ENCODE peak calls at places on chromosomes 6 and 20, in ten cellular contexts. E, T, R, N, L, Q, C, O, G and J are unnamed samples. For H3K9me3, the result is how much of the 10 kb centered on the place peaks cover.

GRCh38 chr20:33664762-33665144 is 2.0 kb upstream of the ACTL10 start:
- DNase-seq in O (no peak), N (no peak), Q (peak), L (no peak), G (no peak), E (no peak), T (peak), C (no peak), R (no peak), J (no peak)

GRCh38 chr20:21289651-21290050 is 13.5 kb upstream of the XRN2 start:
- DNase-seq in N (no peak), Q (no peak), T (peak), R (no peak), E (no peak), L (no peak), G (peak), O (no peak), C (no peak), J (no peak)

GRCh38 chr6:30600576-30600975 is 16.5 kb downstream of the PPP1R10 start:
- DNase-seq in G (no peak), R (peak), L (no peak), O (no peak), E (peak), Q (no peak), N (no peak), C (peak), T (no peak), J (no peak)

GRCh38 chr20:10761786-10762185 is 88.0 kb upstream of the JAG1 start:
- DNase-seq in E (no peak), N (no peak), O (no peak), C (no peak), G (peak), L (no peak), T (no peak), R (no peak), Q (no peak), J (no peak)

GRCh38 chr6:44267252-44267651 is 1.9 kb upstream of the NFKBIE start:
- DNase-seq in O (no peak), N (no peak), R (no peak), T (peak), L (no peak), Q (no peak), G (no peak), C (no peak), E (no peak), J (no peak)

GRCh38 chr6:26033942-26034354 is 53.3 kb upstream of the HFE start:
- DNase-seq in T (no peak), Q (no peak), N (no peak), L (no peak), E (no peak), C (no peak), G (no peak), O (no peak), R (no peak), J (no peak)

GRCh38 chr6:37791156-37791919 is 28.2 kb upstream of the ZFAND3 start:
- DNase-seq in L (peak), C (peak), T (peak), N (peak), G (peak), Q (peak), O (peak), R (peak), E (peak), J (peak)

GRCh38 chr6:56655996-56656395 is 13.3 kb upstream of the DST start:
- DNase-seq in L (no peak), G (no peak), C (no peak), T (no peak), O (no peak), Q (no peak), R (no peak), E (no peak), N (no peak), J (no peak)

GRCh38 chr20:53914091-53914860 is 156.1 kb downstream of the BCAS1 start:
- DNase-seq in O (no peak), Q (no peak), L (no peak), R (no peak), C (no peak), E (no peak), N (no peak), T (peak), G (peak), J (no peak)

GRCh38 chr6:169292340-169293124 is 38.9 kb upstream of the THBS2 start:
- DNase-seq in R (peak), C (no peak), L (peak), N (no peak), O (no peak), T (peak), E (no peak), G (peak), Q (no peak), J (no peak)

GRCh38 chr20:31587545-31588389 is 17.3 kb upstream of the ID1 start:
- DNase-seq in E (peak), L (no peak), O (no peak), C (peak), G (no peak), N (no peak), Q (no peak), R (no peak), T (peak), J (peak)
- H3K27ac ChIP-seq in E (peak), L (peak), O (no peak), C (peak), G (no peak), N (no peak), Q (no peak), R (peak), T (peak), J (peak)

DNA sequence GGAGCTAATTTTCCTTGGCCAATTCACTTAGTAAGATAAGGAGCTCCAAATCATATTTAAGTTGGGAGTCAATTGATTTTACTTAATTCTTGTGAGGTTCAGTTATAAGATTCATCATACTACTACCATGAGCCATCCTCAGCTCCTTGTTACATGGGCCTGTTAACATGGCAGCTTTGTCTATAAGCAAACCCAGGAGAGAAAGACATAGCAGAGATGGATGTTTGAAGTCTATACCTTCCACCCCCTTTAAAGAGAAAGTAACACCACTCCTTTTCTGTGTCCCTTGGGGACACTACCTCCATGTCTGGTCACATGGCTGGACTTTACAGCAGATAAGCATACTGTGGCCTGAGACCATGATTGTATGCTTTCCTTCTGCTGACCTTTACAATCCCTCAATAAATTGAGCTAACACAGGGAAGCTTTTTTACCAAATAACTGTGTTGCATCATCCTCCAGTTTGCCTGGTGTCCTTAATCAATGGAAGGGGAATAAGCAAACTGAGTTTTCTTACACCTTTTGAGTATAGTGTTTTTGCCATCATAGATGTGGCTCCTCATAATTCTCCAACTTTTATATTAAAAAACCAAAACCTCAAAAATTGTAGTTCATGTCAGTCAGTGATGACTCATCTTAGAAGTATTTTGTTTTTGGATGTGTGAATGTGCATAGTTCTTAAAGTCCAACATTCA is 9.8 kb upstream of the ZNFX1 start:
- DNase-seq in T (peak), E (no peak), R (no peak), O (no peak), G (peak), C (no peak), L (no peak), N (no peak), Q (no peak), J (no peak)
- H3K9me3 ChIP-seq in T (under half), E (under half), R (under half), O (under half), G (under half), C (under half), L (under half), N (under half), Q (under half), J (under half)

GRCh38 chr6:129235167-129236072 is 352.5 kb downstream of the LAMA2 start:
- DNase-seq in G (no peak), L (no peak), N (no peak), R (no peak), T (peak), E (no peak), C (no peak), Q (no peak), O (no peak), J (no peak)
- H3K27ac ChIP-seq in G (no peak), L (no peak), N (no peak), R (no peak), T (no peak), E (no peak), C (no peak), Q (no peak), O (no peak), J (no peak)

GRCh38 chr6:11423072-11423471 is 114.5 kb upstream of the TMEM170B start:
- DNase-seq in L (no peak), C (no peak), R (no peak), T (peak), G (peak), E (no peak), O (no peak), Q (no peak), N (no peak), J (no peak)
- H3K9me3 ChIP-seq in L (under half), C (under half), R (under half), T (under half), G (under half), E (under half), O (under half), Q (under half), N (under half), J (under half)

GRCh38 chr6:111709201-111709600 is 103.5 kb upstream of the TRAF3IP2 start:
- DNase-seq in R (no peak), L (no peak), G (no peak), C (no peak), Q (no peak), O (no peak), T (no peak), N (no peak), E (no peak), J (no peak)
- H3K27ac ChIP-seq in R (no peak), L (no peak), G (no peak), C (no peak), Q (no peak), O (no peak), T (no peak), N (no peak), E (no peak), J (no peak)

DNA sequence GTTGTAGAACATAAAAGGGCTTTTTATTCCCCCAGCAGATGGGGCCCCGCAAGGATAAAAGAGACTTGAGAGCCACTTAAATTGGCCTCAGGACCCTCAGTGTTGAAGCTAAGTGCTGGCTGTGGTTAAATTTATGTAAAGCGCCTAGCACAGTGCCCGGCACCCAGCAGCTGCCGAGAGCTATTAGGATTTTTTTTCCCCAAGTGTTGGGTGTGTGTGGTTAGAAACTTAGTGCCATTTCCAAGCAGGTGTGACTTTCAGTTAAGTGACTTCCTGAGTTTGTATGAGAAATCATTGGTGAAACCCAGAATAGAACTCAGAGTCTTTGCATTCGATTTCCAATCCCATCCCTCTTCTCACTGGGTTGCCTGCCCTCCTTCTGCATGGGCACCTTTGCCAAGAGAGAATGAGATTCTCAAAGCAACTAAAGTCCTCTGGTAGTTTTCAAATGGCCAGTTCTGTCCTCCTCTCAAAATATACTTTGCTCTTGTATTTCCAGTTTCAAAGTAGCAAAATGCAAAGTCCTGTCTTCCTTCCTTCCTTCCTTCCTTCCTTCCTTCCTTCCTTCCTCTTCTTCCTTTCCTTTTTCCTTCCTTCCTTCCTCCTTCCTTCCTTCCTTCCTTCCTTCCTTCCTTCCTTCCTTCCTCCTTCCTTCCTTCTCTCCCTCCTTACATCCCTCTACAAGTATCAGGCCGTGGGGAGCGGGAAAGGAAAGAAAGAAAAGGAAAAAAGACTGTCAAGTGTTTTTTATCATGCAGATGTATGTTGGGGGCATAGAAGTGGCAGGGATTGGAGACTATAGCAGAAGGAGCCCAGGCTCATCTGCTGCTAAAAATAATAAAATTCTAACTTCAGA is 265.0 kb downstream of the CD83 start:
- DNase-seq in E (no peak), N (no peak), Q (no peak), T (no peak), O (no peak), C (no peak), G (no peak), R (no peak), L (no peak), J (no peak)
- H3K9me3 ChIP-seq in E (under half), N (under half), Q (under half), T (under half), O (under half), C (under half), G (under half), R (under half), L (under half), J (under half)

GRCh38 chr6:136764522-136764993 is 27.7 kb downstream of the MAP3K5 start:
- DNase-seq in N (no peak), L (no peak), G (no peak), T (no peak), E (no peak), Q (peak), C (no peak), R (no peak), O (no peak), J (no peak)

GRCh38 chr6:136767103-136767502 is 25.2 kb downstream of the MAP3K5 start:
- DNase-seq in R (no peak), Q (no peak), G (no peak), E (no peak), O (no peak), N (no peak), L (no peak), T (no peak), C (no peak), J (no peak)

GRCh38 chr6:136763716-136764521 is 28.4 kb downstream of the MAP3K5 start:
- DNase-seq in N (no peak), O (no peak), R (no peak), C (no peak), E (no peak), L (no peak), G (no peak), Q (peak), T (no peak), J (no peak)

GRCh38 chr6:136767583-136768307 is 24.5 kb downstream of the MAP3K5 start:
- DNase-seq in O (no peak), L (no peak), Q (no peak), C (no peak), E (no peak), G (no peak), R (no peak), N (no peak), T (no peak), J (no peak)

GRCh38 chr6:136766274-136766673 is 26.0 kb downstream of the MAP3K5 start:
- DNase-seq in E (no peak), Q (no peak), O (no peak), R (peak), G (no peak), L (no peak), T (no peak), C (no peak), N (no peak), J (no peak)
- H3K27ac ChIP-seq in E (no peak), Q (no peak), O (no peak), R (peak), G (no peak), L (no peak), T (no peak), C (peak), N (no peak), J (no peak)